ENCODE peak calls at places on chromosomes 7 and 10, in ten cellular contexts. One of them, this sample, is unnamed.

GRCh38 chr7:14218338-14218737 is 228.9 kb upstream of the ETV1 start:
- DNase-seq in AG10803: no peak
- DNase-seq in body of pancreas: no peak
- DNase-seq in AG04450: no peak
- DNase-seq in uterus: no peak
- DNase-seq in H1: no peak
- DNase-seq in left ventricle myocardium inferior: no peak
- DNase-seq in cardiac fibroblast: no peak
- DNase-seq in astrocyte of the spinal cord: peak; percentile 67
- DNase-seq in IMR-90: no peak
- DNase-seq in this sample: no peak

GRCh38 chr10:102795453-102796406 is 41.5 kb downstream of the CYP17A1 start:
- DNase-seq in left ventricle myocardium inferior: peak; percentile 37
- DNase-seq in body of pancreas: no peak
- DNase-seq in astrocyte of the spinal cord: no peak
- DNase-seq in IMR-90: no peak
- DNase-seq in H1: no peak
- DNase-seq in cardiac fibroblast: no peak
- DNase-seq in uterus: no peak
- DNase-seq in AG10803: no peak
- DNase-seq in AG04450: no peak
- DNase-seq in this sample: no peak

GRCh38 chr7:31778296-31778695 is 91.3 kb downstream of the PPP1R17 start:
- DNase-seq in AG04450: no peak
- DNase-seq in AG10803: no peak
- DNase-seq in H1: no peak
- DNase-seq in IMR-90: no peak
- DNase-seq in cardiac fibroblast: no peak
- DNase-seq in astrocyte of the spinal cord: no peak
- DNase-seq in left ventricle myocardium inferior: no peak
- DNase-seq in body of pancreas: no peak
- DNase-seq in uterus: no peak
- DNase-seq in this sample: no peak

GRCh38 chr7:1123721-1124120 is 35.8 kb downstream of the GPER1 start:
- DNase-seq in astrocyte of the spinal cord: peak; percentile 82
- DNase-seq in uterus: peak; percentile 85
- DNase-seq in IMR-90: peak; percentile 79
- DNase-seq in AG04450: peak; percentile 61
- DNase-seq in left ventricle myocardium inferior: peak; percentile 87
- DNase-seq in H1: peak; percentile 84
- DNase-seq in cardiac fibroblast: peak; percentile 80
- DNase-seq in body of pancreas: peak; percentile 51
- DNase-seq in AG10803: peak; percentile 89
- DNase-seq in this sample: peak; percentile 91

GRCh38 chr10:118669020-118669766 is 73.7 kb upstream of the PRLHR start:
- DNase-seq in cardiac fibroblast: peak; percentile 54
- DNase-seq in IMR-90: peak; percentile 52
- DNase-seq in body of pancreas: peak; percentile 79
- DNase-seq in left ventricle myocardium inferior: no peak
- DNase-seq in astrocyte of the spinal cord: peak; percentile 83
- DNase-seq in AG10803: peak; percentile 86
- DNase-seq in AG04450: no peak
- DNase-seq in H1: no peak
- DNase-seq in uterus: no peak
- DNase-seq in this sample: peak; percentile 88

GRCh38 chr7:151051108-151051507 is 2.8 kb downstream of the ASIC3 start:
- DNase-seq in body of pancreas: peak; percentile 61
- DNase-seq in IMR-90: peak; percentile 77
- DNase-seq in left ventricle myocardium inferior: peak; percentile 52
- DNase-seq in AG04450: no peak
- DNase-seq in AG10803: peak; percentile 66
- DNase-seq in uterus: peak; percentile 61
- DNase-seq in astrocyte of the spinal cord: peak; percentile 72
- DNase-seq in H1: peak; percentile 92
- DNase-seq in cardiac fibroblast: peak; percentile 69
- DNase-seq in this sample: peak; percentile 61

GRCh38 chr10:43140414-43140813 is 2.2 kb downstream of the CSGALNACT2 start:
- DNase-seq in left ventricle myocardium inferior: no peak
- DNase-seq in astrocyte of the spinal cord: peak; percentile 89
- DNase-seq in AG10803: peak; percentile 82
- DNase-seq in H1: no peak
- DNase-seq in uterus: no peak
- DNase-seq in body of pancreas: no peak
- DNase-seq in AG04450: peak; percentile 73
- DNase-seq in cardiac fibroblast: peak; percentile 98
- DNase-seq in IMR-90: peak; percentile 98
- DNase-seq in this sample: peak; percentile 96

GRCh38 chr10:124643281-124644009 is 100.7 kb downstream of the FAM53B start:
- DNase-seq in H1: no peak
- DNase-seq in AG04450: no peak
- DNase-seq in body of pancreas: no peak
- DNase-seq in astrocyte of the spinal cord: no peak
- DNase-seq in cardiac fibroblast: no peak
- DNase-seq in uterus: no peak
- DNase-seq in left ventricle myocardium inferior: no peak
- DNase-seq in IMR-90: no peak
- DNase-seq in AG10803: no peak
- DNase-seq in this sample: no peak

GRCh38 chr7:34157137-34157536 is 251.8 kb downstream of the BMPER start:
- DNase-seq in astrocyte of the spinal cord: no peak
- DNase-seq in uterus: no peak
- DNase-seq in AG04450: no peak
- DNase-seq in cardiac fibroblast: no peak
- DNase-seq in AG10803: peak; percentile 87
- DNase-seq in body of pancreas: no peak
- DNase-seq in left ventricle myocardium inferior: no peak
- DNase-seq in IMR-90: no peak
- DNase-seq in H1: no peak
- DNase-seq in this sample: peak; percentile 36

GRCh38 chr7:34158311-34158710 is 253.0 kb downstream of the BMPER start:
- DNase-seq in astrocyte of the spinal cord: peak; percentile 13
- DNase-seq in cardiac fibroblast: no peak
- DNase-seq in IMR-90: peak; percentile 41
- DNase-seq in AG10803: no peak
- DNase-seq in body of pancreas: peak; percentile 40
- DNase-seq in H1: no peak
- DNase-seq in AG04450: no peak
- DNase-seq in left ventricle myocardium inferior: peak; percentile 50
- DNase-seq in uterus: peak; percentile 41
- DNase-seq in this sample: peak; percentile 41

GRCh38 chr7:34156336-34156735 is 251.0 kb downstream of the BMPER start:
- DNase-seq in left ventricle myocardium inferior: no peak
- DNase-seq in body of pancreas: no peak
- DNase-seq in H1: no peak
- DNase-seq in AG10803: peak; percentile 90
- DNase-seq in AG04450: no peak
- DNase-seq in astrocyte of the spinal cord: no peak
- DNase-seq in IMR-90: peak; percentile 7
- DNase-seq in uterus: no peak
- DNase-seq in cardiac fibroblast: no peak
- DNase-seq in this sample: peak; percentile 61

GRCh38 chr7:34160261-34160752 is 255.0 kb downstream of the BMPER start:
- DNase-seq in astrocyte of the spinal cord: peak; percentile 81
- DNase-seq in AG10803: peak; percentile 99
- DNase-seq in IMR-90: peak; percentile 92
- DNase-seq in cardiac fibroblast: peak; percentile 86
- DNase-seq in body of pancreas: no peak
- DNase-seq in AG04450: peak; percentile 24
- DNase-seq in uterus: no peak
- DNase-seq in H1: no peak
- DNase-seq in left ventricle myocardium inferior: no peak
- DNase-seq in this sample: peak; percentile 94

GRCh38 chr7:34158754-34159153 is 253.4 kb downstream of the BMPER start:
- DNase-seq in AG04450: no peak
- DNase-seq in uterus: no peak
- DNase-seq in left ventricle myocardium inferior: no peak
- DNase-seq in IMR-90: peak; percentile 15
- DNase-seq in cardiac fibroblast: no peak
- DNase-seq in H1: peak; percentile 50
- DNase-seq in AG10803: no peak
- DNase-seq in body of pancreas: no peak
- DNase-seq in astrocyte of the spinal cord: no peak
- DNase-seq in this sample: no peak
- TF ChIP-seq CTCF in AG04450: peak; percentile 20
- TF ChIP-seq CTCF in uterus: no peak
- TF ChIP-seq CTCF in left ventricle myocardium inferior: no peak
- TF ChIP-seq CTCF in IMR-90: peak; percentile 15
- TF ChIP-seq CTCF in cardiac fibroblast: no peak
- TF ChIP-seq CTCF in H1: peak; percentile 56
- TF ChIP-seq CTCF in AG10803: no peak
- TF ChIP-seq CTCF in body of pancreas: peak; percentile 8
- TF ChIP-seq CTCF in astrocyte of the spinal cord: peak; percentile 14
- TF ChIP-seq CTCF in this sample: no peak

GRCh38 chr7:41943098-41943577 is 240.2 kb upstream of the INHBA start:
- DNase-seq in uterus: peak; percentile 91
- DNase-seq in AG04450: peak; percentile 52
- DNase-seq in body of pancreas: peak; percentile 76
- DNase-seq in left ventricle myocardium inferior: peak; percentile 81
- DNase-seq in cardiac fibroblast: peak; percentile 82
- DNase-seq in H1: peak; percentile 97
- DNase-seq in astrocyte of the spinal cord: peak; percentile 83
- DNase-seq in AG10803: peak; percentile 65
- DNase-seq in IMR-90: peak; percentile 79
- DNase-seq in this sample: peak; percentile 76
- H3K4me3 ChIP-seq in uterus: peak overlapping the region; percentile 24
- H3K4me3 ChIP-seq in AG04450: peak overlapping the region; percentile 53
- H3K4me3 ChIP-seq in body of pancreas: no peak overlapping the region
- H3K4me3 ChIP-seq in left ventricle myocardium inferior: peak overlapping the region; percentile 44
- H3K4me3 ChIP-seq in cardiac fibroblast: peak overlapping the region; percentile 13
- H3K4me3 ChIP-seq in H1: peak overlapping the region; percentile 37
- H3K4me3 ChIP-seq in astrocyte of the spinal cord: peak overlapping the region; percentile 20
- H3K4me3 ChIP-seq in AG10803: no peak overlapping the region
- H3K4me3 ChIP-seq in IMR-90: peak overlapping the region; percentile 23
- H3K4me3 ChIP-seq in this sample: peak overlapping the region; percentile 41

GRCh38 chr10:92076722-92077121 is 153.2 kb downstream of the BTAF1 start:
- DNase-seq in AG10803: no peak
- DNase-seq in H1: no peak
- DNase-seq in astrocyte of the spinal cord: no peak
- DNase-seq in body of pancreas: peak; percentile 11
- DNase-seq in left ventricle myocardium inferior: no peak
- DNase-seq in cardiac fibroblast: no peak
- DNase-seq in uterus: no peak
- DNase-seq in IMR-90: no peak
- DNase-seq in AG04450: no peak
- DNase-seq in this sample: no peak

GRCh38 chr10:92081641-92082040 is 158.1 kb downstream of the BTAF1 start:
- DNase-seq in cardiac fibroblast: no peak
- DNase-seq in astrocyte of the spinal cord: no peak
- DNase-seq in IMR-90: peak; percentile 10
- DNase-seq in body of pancreas: no peak
- DNase-seq in AG10803: peak; percentile 64
- DNase-seq in AG04450: no peak
- DNase-seq in H1: no peak
- DNase-seq in left ventricle myocardium inferior: no peak
- DNase-seq in uterus: no peak
- DNase-seq in this sample: peak; percentile 4

GRCh38 chr10:92082583-92083280 is 159.2 kb downstream of the BTAF1 start:
- DNase-seq in body of pancreas: no peak
- DNase-seq in AG10803: peak; percentile 16
- DNase-seq in H1: no peak
- DNase-seq in uterus: no peak
- DNase-seq in cardiac fibroblast: no peak
- DNase-seq in AG04450: no peak
- DNase-seq in astrocyte of the spinal cord: no peak
- DNase-seq in IMR-90: peak; percentile 54
- DNase-seq in left ventricle myocardium inferior: no peak
- DNase-seq in this sample: no peak

GRCh38 chr10:92079003-92079402 is 155.4 kb downstream of the BTAF1 start:
- DNase-seq in left ventricle myocardium inferior: no peak
- DNase-seq in body of pancreas: no peak
- DNase-seq in H1: no peak
- DNase-seq in uterus: no peak
- DNase-seq in AG04450: no peak
- DNase-seq in cardiac fibroblast: no peak
- DNase-seq in IMR-90: no peak
- DNase-seq in AG10803: no peak
- DNase-seq in astrocyte of the spinal cord: no peak
- DNase-seq in this sample: no peak

GRCh38 chr10:92080244-92080643 is 156.7 kb downstream of the BTAF1 start:
- DNase-seq in AG04450: no peak
- DNase-seq in astrocyte of the spinal cord: no peak
- DNase-seq in H1: no peak
- DNase-seq in body of pancreas: no peak
- DNase-seq in AG10803: no peak
- DNase-seq in left ventricle myocardium inferior: no peak
- DNase-seq in IMR-90: no peak
- DNase-seq in uterus: no peak
- DNase-seq in cardiac fibroblast: no peak
- DNase-seq in this sample: no peak
- TF ChIP-seq CTCF in AG04450: no peak
- TF ChIP-seq CTCF in astrocyte of the spinal cord: no peak
- TF ChIP-seq CTCF in H1: peak; percentile 29
- TF ChIP-seq CTCF in body of pancreas: no peak
- TF ChIP-seq CTCF in AG10803: no peak
- TF ChIP-seq CTCF in left ventricle myocardium inferior: no peak
- TF ChIP-seq CTCF in IMR-90: no peak
- TF ChIP-seq CTCF in uterus: no peak
- TF ChIP-seq CTCF in cardiac fibroblast: no peak
- TF ChIP-seq CTCF in this sample: no peak

GRCh38 chr7:140327261-140327661 is 71.1 kb downstream of the SLC37A3 start:
- DNase-seq in astrocyte of the spinal cord: no peak
- DNase-seq in left ventricle myocardium inferior: no peak
- DNase-seq in cardiac fibroblast: no peak
- DNase-seq in body of pancreas: no peak
- DNase-seq in H1: no peak
- DNase-seq in uterus: no peak
- DNase-seq in IMR-90: no peak
- DNase-seq in AG04450: no peak
- DNase-seq in AG10803: no peak
- DNase-seq in this sample: no peak

GRCh38 chr7:140324714-140325113 is 73.6 kb downstream of the SLC37A3 start:
- DNase-seq in astrocyte of the spinal cord: no peak
- DNase-seq in left ventricle myocardium inferior: no peak
- DNase-seq in cardiac fibroblast: no peak
- DNase-seq in AG10803: no peak
- DNase-seq in AG04450: no peak
- DNase-seq in body of pancreas: no peak
- DNase-seq in H1: no peak
- DNase-seq in IMR-90: no peak
- DNase-seq in uterus: no peak
- DNase-seq in this sample: no peak

GRCh38 chr7:140326116-140326928 is 72.0 kb downstream of the SLC37A3 start:
- DNase-seq in body of pancreas: peak; percentile 74
- DNase-seq in AG04450: peak; percentile 39
- DNase-seq in H1: peak; percentile 59
- DNase-seq in uterus: peak; percentile 66
- DNase-seq in left ventricle myocardium inferior: peak; percentile 47
- DNase-seq in AG10803: peak; percentile 63
- DNase-seq in cardiac fibroblast: peak; percentile 74
- DNase-seq in astrocyte of the spinal cord: peak; percentile 74
- DNase-seq in IMR-90: peak; percentile 73
- DNase-seq in this sample: peak; percentile 69

GRCh38 chr7:140325600-140325999 is 72.7 kb downstream of the SLC37A3 start:
- DNase-seq in body of pancreas: no peak
- DNase-seq in H1: no peak
- DNase-seq in AG04450: no peak
- DNase-seq in uterus: no peak
- DNase-seq in astrocyte of the spinal cord: no peak
- DNase-seq in left ventricle myocardium inferior: no peak
- DNase-seq in AG10803: no peak
- DNase-seq in cardiac fibroblast: no peak
- DNase-seq in IMR-90: no peak
- DNase-seq in this sample: no peak

DNA sequence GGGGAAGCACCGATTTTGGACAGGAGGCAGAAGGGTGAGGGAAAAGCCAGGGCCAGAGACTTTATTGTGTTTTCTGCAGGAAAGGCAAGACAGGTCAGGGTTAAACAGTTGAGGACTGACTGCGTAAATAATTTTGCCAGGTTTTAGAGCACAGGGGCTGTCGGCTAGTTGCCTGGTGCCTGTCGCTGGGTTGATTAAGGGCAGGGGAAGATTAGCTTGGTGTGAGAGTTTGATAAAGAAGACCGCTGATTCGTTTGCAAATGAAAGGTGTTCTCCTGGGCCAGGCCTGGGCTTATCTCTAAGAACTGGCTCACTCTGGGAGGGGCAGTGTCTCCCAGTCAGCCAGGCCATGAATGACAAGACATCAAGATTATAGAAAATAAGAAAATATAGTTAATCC is 75.6 kb downstream of the SLC37A3 start:
- DNase-seq in body of pancreas: no peak
- DNase-seq in H1: no peak
- DNase-seq in uterus: no peak
- DNase-seq in AG04450: no peak
- DNase-seq in cardiac fibroblast: no peak
- DNase-seq in AG10803: no peak
- DNase-seq in left ventricle myocardium inferior: no peak
- DNase-seq in astrocyte of the spinal cord: no peak
- DNase-seq in IMR-90: no peak
- DNase-seq in this sample: no peak
- H3K4me3 ChIP-seq in body of pancreas: no peak overlapping the region
- H3K4me3 ChIP-seq in H1: no peak overlapping the region
- H3K4me3 ChIP-seq in uterus: no peak overlapping the region
- H3K4me3 ChIP-seq in AG04450: no peak overlapping the region
- H3K4me3 ChIP-seq in cardiac fibroblast: no peak overlapping the region
- H3K4me3 ChIP-seq in AG10803: no peak overlapping the region
- H3K4me3 ChIP-seq in left ventricle myocardium inferior: no peak overlapping the region
- H3K4me3 ChIP-seq in astrocyte of the spinal cord: no peak overlapping the region
- H3K4me3 ChIP-seq in IMR-90: no peak overlapping the region
- H3K4me3 ChIP-seq in this sample: no peak overlapping the region